ENCODE peak calls at places on chromosomes 12 and 14, in four cellular contexts. I is BE2C; T is activated CD4-positive, CD25-positive, alpha-beta regulatory T cell; M is left cardiac atrium. O is an unnamed sample.

GRCh38 chr14:24241829-24242443 is 487 bp downstream of the TINF2 start:
- DNase-seq in I (peak), T (peak), M (peak), O (peak)

GRCh38 chr12:105053116-105053572 is 31.1 kb downstream of the ALDH1L2 start:
- DNase-seq in I (peak), T (peak), M (peak), O (peak)

GRCh38 chr12:57111046-57111698 is at the start of gene STAT6:
- DNase-seq in I (no peak), T (peak), M (peak), O (no peak)

GRCh38 chr12:53169644-53170043 is 10.9 kb upstream of the ZNF740 start:
- DNase-seq in I (no peak), T (no peak), M (no peak), O (no peak)

GRCh38 chr12:22543246-22544037 is 900 bp downstream of the C2CD5 start:
- DNase-seq in I (peak), T (peak), M (peak), O (peak)

GRCh38 chr12:106136263-106136662 is 2.5 kb downstream of the NUAK1 start:
- DNase-seq in I (peak), T (peak), M (peak), O (peak)

GRCh38 chr12:93838180-93838579 is 161.0 kb downstream of the CRADD start:
- DNase-seq in I (no peak), T (no peak), M (no peak), O (no peak)

GRCh38 chr12:44794867-44795266 is 81.2 kb downstream of the NELL2 start:
- DNase-seq in I (no peak), T (no peak), M (no peak), O (no peak)

GRCh38 chr12:62758216-62758615 is 176.7 kb downstream of the PPM1H start:
- DNase-seq in I (no peak), T (no peak), M (no peak), O (no peak)

GRCh38 chr14:86153480-86153879 is 623.5 kb downstream of the FLRT2 start:
- DNase-seq in I (no peak), T (no peak), M (no peak), O (no peak)

GRCh38 chr14:106200539-106201310 is 674.3 kb downstream of the TMEM121 start:
- DNase-seq in I (no peak), T (no peak), M (no peak), O (no peak)

GRCh38 chr12:3047961-3048360 is 29.2 kb upstream of the TSPAN9 start:
- DNase-seq in I (no peak), T (no peak), M (peak), O (no peak)

GRCh38 chr12:58917699-58918334 is 2.5 kb downstream of the LRIG3 start:
- DNase-seq in I (no peak), T (no peak), M (no peak), O (peak)

GRCh38 chr12:69886715-69887114 is 61.7 kb downstream of the MYRFL start:
- DNase-seq in I (no peak), T (no peak), M (no peak), O (no peak)

GRCh38 chr12:102954143-102954542 is 3.3 kb upstream of the ASCL1 start:
- DNase-seq in I (no peak), T (no peak), M (no peak), O (peak)

GRCh38 chr12:26097046-26097878 is 27.6 kb downstream of the BHLHE41 start:
- DNase-seq in I (peak), T (peak), M (peak), O (peak)

GRCh38 chr14:103067231-103067954 is 10.0 kb upstream of the CDC42BPB start:
- DNase-seq in I (no peak), T (no peak), M (peak), O (no peak)

GRCh38 chr12:14937014-14937413 is 1.3 kb downstream of the ERP27 start:
- DNase-seq in I (no peak), T (no peak), M (no peak), O (no peak)

GRCh38 chr12:60148109-60148508 is 552.3 kb downstream of the SLC16A7 start:
- DNase-seq in I (no peak), T (no peak), M (no peak), O (no peak)

GRCh38 chr12:80353254-80353653 is 90.8 kb upstream of the PTPRQ start:
- DNase-seq in I (no peak), T (no peak), M (no peak), O (no peak)

GRCh38 chr12:130576286-130576933 is 139.7 kb downstream of the RIMBP2 start:
- DNase-seq in I (peak), T (no peak), M (no peak), O (peak)

GRCh38 chr12:76519538-76519937 is 40.0 kb downstream of the OSBPL8 start:
- DNase-seq in I (no peak), T (no peak), M (no peak), O (no peak)